ENCODE peak calls at places on chromosome 14, in six cellular contexts. One of them, this sample, is unnamed.

GRCh38 chr14:85529803-85530574 is at the start of gene FLRT2:
- DNase-seq in left lung: peak; percentile 68
- DNase-seq in tibial artery: peak; percentile 72
- DNase-seq in suprapubic skin: peak; percentile 80
- DNase-seq in left ventricle myocardium inferior: peak; percentile 50
- DNase-seq in fibroblast of lung: peak; percentile 55
- DNase-seq in this sample: peak; percentile 50

GRCh38 chr14:52767058-52767833 is 24.2 kb downstream of the GNPNAT1 start:
- DNase-seq in suprapubic skin: no peak
- DNase-seq in tibial artery: no peak
- DNase-seq in left ventricle myocardium inferior: no peak
- DNase-seq in fibroblast of lung: peak; percentile 7
- DNase-seq in left lung: no peak
- DNase-seq in this sample: no peak

GRCh38 chr14:64218344-64219240 is 75.6 kb downstream of the ESR2 start:
- DNase-seq in tibial artery: no peak
- DNase-seq in fibroblast of lung: peak; percentile 19
- DNase-seq in suprapubic skin: no peak
- DNase-seq in left lung: peak; percentile 59
- DNase-seq in left ventricle myocardium inferior: peak; percentile 45
- DNase-seq in this sample: no peak

GRCh38 chr14:86654558-86655184 is 1124.7 kb downstream of the FLRT2 start:
- DNase-seq in suprapubic skin: no peak
- DNase-seq in tibial artery: peak; percentile 37
- DNase-seq in left lung: peak; percentile 35
- DNase-seq in left ventricle myocardium inferior: peak; percentile 23
- DNase-seq in fibroblast of lung: peak; percentile 3
- DNase-seq in this sample: peak; percentile 24

GRCh38 chr14:54194501-54194900 is 202.3 kb upstream of the CDKN3 start:
- DNase-seq in left ventricle myocardium inferior: no peak
- DNase-seq in tibial artery: no peak
- DNase-seq in left lung: no peak
- DNase-seq in suprapubic skin: no peak
- DNase-seq in fibroblast of lung: no peak
- DNase-seq in this sample: no peak

GRCh38 chr14:54211562-54212308 is 185.1 kb upstream of the CDKN3 start:
- DNase-seq in suprapubic skin: no peak
- DNase-seq in left lung: no peak
- DNase-seq in fibroblast of lung: peak; percentile 96
- DNase-seq in tibial artery: no peak
- DNase-seq in left ventricle myocardium inferior: no peak
- DNase-seq in this sample: peak; percentile 64

GRCh38 chr14:30273564-30273880 is 285.4 kb upstream of the G2E3 start:
- DNase-seq in suprapubic skin: no peak
- DNase-seq in tibial artery: no peak
- DNase-seq in left ventricle myocardium inferior: no peak
- DNase-seq in fibroblast of lung: no peak
- DNase-seq in left lung: no peak
- DNase-seq in this sample: no peak

GRCh38 chr14:40985584-40985983 is 621.1 kb upstream of the LRFN5 start:
- DNase-seq in tibial artery: no peak
- DNase-seq in left ventricle myocardium inferior: no peak
- DNase-seq in left lung: no peak
- DNase-seq in fibroblast of lung: no peak
- DNase-seq in suprapubic skin: no peak
- DNase-seq in this sample: no peak

GRCh38 chr14:89308232-89308959 is 108.6 kb downstream of the FOXN3 start:
- DNase-seq in tibial artery: no peak
- DNase-seq in left ventricle myocardium inferior: no peak
- DNase-seq in left lung: no peak
- DNase-seq in fibroblast of lung: peak; percentile 26
- DNase-seq in suprapubic skin: no peak
- DNase-seq in this sample: no peak

GRCh38 chr14:91155626-91156089 is 41.8 kb downstream of the DGLUCY start:
- DNase-seq in left ventricle myocardium inferior: no peak
- DNase-seq in suprapubic skin: no peak
- DNase-seq in left lung: no peak
- DNase-seq in fibroblast of lung: no peak
- DNase-seq in tibial artery: no peak
- DNase-seq in this sample: no peak
- TF ChIP-seq CTCF in left ventricle myocardium inferior: no peak
- TF ChIP-seq CTCF in suprapubic skin: no peak
- TF ChIP-seq CTCF in left lung: no peak
- TF ChIP-seq CTCF in fibroblast of lung: no peak
- TF ChIP-seq CTCF in tibial artery: no peak
- TF ChIP-seq CTCF in this sample: no peak

GRCh38 chr14:69647216-69647615 is 35.8 kb downstream of the SUSD6 start:
- DNase-seq in left ventricle myocardium inferior: no peak
- DNase-seq in tibial artery: no peak
- DNase-seq in fibroblast of lung: no peak
- DNase-seq in suprapubic skin: no peak
- DNase-seq in left lung: no peak
- DNase-seq in this sample: no peak

GRCh38 chr14:69648480-69649414 is 37.4 kb downstream of the SUSD6 start:
- DNase-seq in left lung: no peak
- DNase-seq in tibial artery: no peak
- DNase-seq in fibroblast of lung: peak; percentile 81
- DNase-seq in left ventricle myocardium inferior: no peak
- DNase-seq in suprapubic skin: no peak
- DNase-seq in this sample: no peak

GRCh38 chr14:69643430-69644200 is 32.2 kb downstream of the SUSD6 start:
- DNase-seq in suprapubic skin: no peak
- DNase-seq in tibial artery: no peak
- DNase-seq in left lung: peak; percentile 76
- DNase-seq in fibroblast of lung: peak; percentile 83
- DNase-seq in left ventricle myocardium inferior: no peak
- DNase-seq in this sample: peak; percentile 95

GRCh38 chr14:69640931-69641330 is 29.5 kb downstream of the SUSD6 start:
- DNase-seq in fibroblast of lung: no peak
- DNase-seq in left ventricle myocardium inferior: no peak
- DNase-seq in suprapubic skin: no peak
- DNase-seq in tibial artery: no peak
- DNase-seq in left lung: no peak
- DNase-seq in this sample: no peak

GRCh38 chr14:69644814-69645213 is 33.4 kb downstream of the SUSD6 start:
- DNase-seq in suprapubic skin: no peak
- DNase-seq in tibial artery: no peak
- DNase-seq in left ventricle myocardium inferior: no peak
- DNase-seq in left lung: no peak
- DNase-seq in fibroblast of lung: no peak
- DNase-seq in this sample: no peak
- H3K27ac ChIP-seq in suprapubic skin: peak overlapping the region; percentile 31
- H3K27ac ChIP-seq in tibial artery: no peak overlapping the region
- H3K27ac ChIP-seq in left ventricle myocardium inferior: peak overlapping the region; percentile 51
- H3K27ac ChIP-seq in left lung: peak overlapping the region; percentile 87
- H3K27ac ChIP-seq in fibroblast of lung: no peak overlapping the region
- H3K27ac ChIP-seq in this sample: no peak overlapping the region

GRCh38 chr14:103904493-103905107 is 23.7 kb upstream of the TDRD9 start:
- DNase-seq in suprapubic skin: no peak
- DNase-seq in fibroblast of lung: no peak
- DNase-seq in left ventricle myocardium inferior: no peak
- DNase-seq in tibial artery: no peak
- DNase-seq in left lung: no peak
- DNase-seq in this sample: no peak

GRCh38 chr14:103910262-103910935 is 17.9 kb upstream of the TDRD9 start:
- DNase-seq in left lung: peak; percentile 89
- DNase-seq in fibroblast of lung: peak; percentile 85
- DNase-seq in tibial artery: peak; percentile 55
- DNase-seq in left ventricle myocardium inferior: peak; percentile 78
- DNase-seq in suprapubic skin: no peak
- DNase-seq in this sample: peak; percentile 94

GRCh38 chr14:103909531-103910261 is 18.6 kb upstream of the TDRD9 start:
- DNase-seq in suprapubic skin: no peak
- DNase-seq in fibroblast of lung: no peak
- DNase-seq in left ventricle myocardium inferior: no peak
- DNase-seq in left lung: no peak
- DNase-seq in tibial artery: no peak
- DNase-seq in this sample: no peak

GRCh38 chr14:103908580-103908979 is 19.7 kb upstream of the TDRD9 start:
- DNase-seq in suprapubic skin: no peak
- DNase-seq in tibial artery: no peak
- DNase-seq in left lung: no peak
- DNase-seq in left ventricle myocardium inferior: no peak
- DNase-seq in fibroblast of lung: no peak
- DNase-seq in this sample: no peak

GRCh38 chr14:103905861-103906456 is 22.3 kb upstream of the TDRD9 start:
- DNase-seq in left ventricle myocardium inferior: no peak
- DNase-seq in tibial artery: no peak
- DNase-seq in left lung: no peak
- DNase-seq in suprapubic skin: no peak
- DNase-seq in fibroblast of lung: no peak
- DNase-seq in this sample: no peak
- TF ChIP-seq CTCF in left ventricle myocardium inferior: no peak
- TF ChIP-seq CTCF in tibial artery: no peak
- TF ChIP-seq CTCF in left lung: no peak
- TF ChIP-seq CTCF in suprapubic skin: no peak
- TF ChIP-seq CTCF in fibroblast of lung: peak; percentile 21
- TF ChIP-seq CTCF in this sample: no peak

GRCh38 chr14:101815994-101816393 is 54.5 kb downstream of the PPP2R5C start:
- DNase-seq in left ventricle myocardium inferior: no peak
- DNase-seq in tibial artery: no peak
- DNase-seq in left lung: no peak
- DNase-seq in fibroblast of lung: no peak
- DNase-seq in suprapubic skin: no peak
- DNase-seq in this sample: no peak

GRCh38 chr14:101820283-101820798 is 58.8 kb downstream of the PPP2R5C start:
- DNase-seq in left ventricle myocardium inferior: no peak
- DNase-seq in fibroblast of lung: no peak
- DNase-seq in left lung: no peak
- DNase-seq in tibial artery: no peak
- DNase-seq in suprapubic skin: no peak
- DNase-seq in this sample: no peak

GRCh38 chr14:101817511-101818001 is 56.0 kb downstream of the PPP2R5C start:
- DNase-seq in left lung: no peak
- DNase-seq in tibial artery: no peak
- DNase-seq in fibroblast of lung: no peak
- DNase-seq in suprapubic skin: no peak
- DNase-seq in left ventricle myocardium inferior: no peak
- DNase-seq in this sample: no peak

GRCh38 chr14:101821528-101821927 is 60.0 kb downstream of the PPP2R5C start:
- DNase-seq in tibial artery: no peak
- DNase-seq in left ventricle myocardium inferior: no peak
- DNase-seq in fibroblast of lung: no peak
- DNase-seq in suprapubic skin: no peak
- DNase-seq in left lung: no peak
- DNase-seq in this sample: no peak

GRCh38 chr14:101819251-101819990 is 57.9 kb downstream of the PPP2R5C start:
- DNase-seq in left lung: no peak
- DNase-seq in suprapubic skin: no peak
- DNase-seq in fibroblast of lung: no peak
- DNase-seq in tibial artery: no peak
- DNase-seq in left ventricle myocardium inferior: no peak
- DNase-seq in this sample: no peak
- H3K27ac ChIP-seq in left lung: peak overlapping the region; percentile 67
- H3K27ac ChIP-seq in suprapubic skin: peak overlapping the region; percentile 23
- H3K27ac ChIP-seq in fibroblast of lung: no peak overlapping the region
- H3K27ac ChIP-seq in tibial artery: no peak overlapping the region
- H3K27ac ChIP-seq in left ventricle myocardium inferior: peak overlapping the region; percentile 25
- H3K27ac ChIP-seq in this sample: no peak overlapping the region

DNA sequence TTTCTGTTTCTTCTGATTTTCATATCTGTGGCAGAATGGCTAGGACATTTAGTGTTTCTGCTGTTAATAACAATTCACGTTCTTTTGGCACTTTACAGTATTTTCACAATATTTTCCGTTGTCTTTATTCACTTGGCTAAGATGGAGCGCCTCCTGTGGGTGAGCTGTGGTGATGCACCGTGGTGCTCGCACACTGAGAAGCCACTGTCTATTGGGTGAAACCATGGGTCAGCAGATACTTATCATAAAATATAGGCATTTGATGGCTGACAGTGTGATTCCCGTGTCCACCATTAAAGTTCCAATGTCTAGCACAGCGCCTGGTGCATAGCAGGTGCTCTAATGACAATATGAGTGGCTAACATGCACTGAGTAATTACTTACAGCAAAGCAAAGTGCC is 141.8 kb downstream of the VRK1 start:
- DNase-seq in left lung: no peak
- DNase-seq in fibroblast of lung: no peak
- DNase-seq in suprapubic skin: no peak
- DNase-seq in left ventricle myocardium inferior: no peak
- DNase-seq in tibial artery: no peak
- DNase-seq in this sample: no peak
- TF ChIP-seq CTCF in left lung: no peak
- TF ChIP-seq CTCF in fibroblast of lung: no peak
- TF ChIP-seq CTCF in suprapubic skin: no peak
- TF ChIP-seq CTCF in left ventricle myocardium inferior: no peak
- TF ChIP-seq CTCF in tibial artery: no peak
- TF ChIP-seq CTCF in this sample: no peak

DNA sequence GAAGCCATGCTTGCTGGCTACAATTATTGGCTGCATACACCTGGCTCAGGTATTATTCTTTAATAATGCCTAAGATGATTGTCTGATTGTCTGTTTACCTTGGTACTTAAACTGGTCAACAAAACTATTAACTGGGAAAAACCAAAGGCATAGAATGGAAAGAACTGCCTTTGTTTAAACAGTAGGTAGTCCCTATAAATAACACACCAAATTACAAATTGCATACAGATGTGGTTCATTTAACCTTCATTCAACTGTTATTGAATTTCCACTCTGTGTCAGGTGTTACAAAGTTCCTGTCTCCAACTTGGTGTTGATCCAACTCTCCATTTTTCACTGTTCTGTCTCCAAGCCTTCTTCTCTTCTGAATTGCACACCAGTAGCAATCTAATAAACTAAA is 79.8 kb upstream of the FSCB start:
- DNase-seq in suprapubic skin: no peak
- DNase-seq in tibial artery: no peak
- DNase-seq in fibroblast of lung: no peak
- DNase-seq in left ventricle myocardium inferior: no peak
- DNase-seq in left lung: no peak
- DNase-seq in this sample: no peak
- H3K27ac ChIP-seq in suprapubic skin: no peak overlapping the region
- H3K27ac ChIP-seq in tibial artery: no peak overlapping the region
- H3K27ac ChIP-seq in fibroblast of lung: no peak overlapping the region
- H3K27ac ChIP-seq in left ventricle myocardium inferior: no peak overlapping the region
- H3K27ac ChIP-seq in left lung: no peak overlapping the region
- H3K27ac ChIP-seq in this sample: no peak overlapping the region

DNA sequence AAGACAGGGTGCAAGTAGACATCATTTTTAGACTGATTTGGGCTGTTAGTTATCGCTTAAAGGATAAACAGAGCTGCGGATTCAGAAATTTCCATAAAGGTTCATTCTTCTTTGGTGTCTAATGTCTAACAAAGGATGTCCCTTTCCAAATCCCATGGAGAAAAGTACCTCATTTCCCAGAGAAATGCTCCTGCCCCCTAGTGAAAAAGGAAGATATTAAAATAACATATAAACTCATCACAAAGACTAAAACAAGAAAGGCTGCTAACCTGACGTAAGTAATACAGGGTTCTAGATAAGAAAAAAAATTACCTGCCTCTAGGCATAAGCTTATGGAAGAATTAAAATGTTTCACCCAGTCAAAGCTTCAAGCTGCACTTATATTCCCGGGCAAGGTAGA is 22.8 kb downstream of the ARMH4 start:
- DNase-seq in suprapubic skin: no peak
- DNase-seq in fibroblast of lung: no peak
- DNase-seq in left lung: no peak
- DNase-seq in tibial artery: no peak
- DNase-seq in left ventricle myocardium inferior: no peak
- DNase-seq in this sample: no peak
- TF ChIP-seq CTCF in suprapubic skin: no peak
- TF ChIP-seq CTCF in fibroblast of lung: no peak
- TF ChIP-seq CTCF in left lung: no peak
- TF ChIP-seq CTCF in tibial artery: no peak
- TF ChIP-seq CTCF in left ventricle myocardium inferior: no peak
- TF ChIP-seq CTCF in this sample: no peak

This sample was measured in RWPE1.